ENCODE peak calls at places on chromosomes 5 and 9, in eight cellular contexts. N, H, I, S, F, Z, W and Y are unnamed samples.
A peak's percentile ranks its signal among the peaks of the same experiment; 100 is the strongest.

GRCh38 chr5:69364850-69365249 is 4.5 kb downstream of the AK6 start:
- DNase-seq in S (no peak), W (no peak), F (no peak), N (no peak), H (no peak), I (no peak), Z (no peak), Y (no peak)

GRCh38 chr9:114434878-114435311 is 47.1 kb upstream of the AKNA start:
- DNase-seq in I (peak; percentile 64), N (no peak), W (peak; percentile 34), F (no peak), H (no peak), Z (no peak), S (peak; percentile 63), Y (peak; percentile 37)

GRCh38 chr9:95070549-95071021 is 246.9 kb downstream of the FANCC start:
- DNase-seq in Z (peak; percentile 58), F (no peak), H (peak; percentile 76), S (no peak), N (no peak), W (no peak), I (no peak), Y (peak; percentile 60)

GRCh38 chr5:143428738-143429420 is 25.4 kb upstream of the NR3C1 start:
- DNase-seq in N (no peak), S (no peak), Z (no peak), H (no peak), I (no peak), F (no peak), W (no peak), Y (no peak)

GRCh38 chr5:81751009-81751835 is at the start of gene SSBP2:
- DNase-seq in F (peak; percentile 100), Z (peak; percentile 100), N (peak; percentile 98), H (peak; percentile 100), W (peak; percentile 100), S (peak; percentile 73), I (peak; percentile 100), Y (peak; percentile 97)

GRCh38 chr5:56840597-56840996 is 25.2 kb downstream of the MAP3K1 start:
- DNase-seq in H (no peak), F (no peak), S (no peak), Z (no peak), I (no peak), N (no peak), W (no peak), Y (no peak)

GRCh38 chr9:5642170-5642569 is 13.3 kb downstream of the RIC1 start:
- DNase-seq in I (no peak), W (no peak), N (no peak), H (no peak), S (no peak), F (no peak), Z (no peak), Y (no peak)

GRCh38 chr9:76756273-76756650 is 8.0 kb upstream of the PCA3 start:
- DNase-seq in F (no peak), W (peak; percentile 11), I (peak; percentile 30), Z (peak; percentile 63), N (no peak), S (peak; percentile 11), H (peak; percentile 63), Y (no peak)

GRCh38 chr5:15234911-15235310 is 265.1 kb upstream of the FBXL7 start:
- DNase-seq in I (peak; percentile 21), N (no peak), H (no peak), Z (no peak), F (no peak), W (no peak), S (no peak), Y (no peak)

GRCh38 chr5:143760137-143760505 is 51.8 kb upstream of the HMHB1 start:
- DNase-seq in H (no peak), W (no peak), F (no peak), N (no peak), Z (no peak), I (no peak), S (no peak), Y (no peak)

GRCh38 chr9:106432631-106433030 is 430.3 kb upstream of the ZNF462 start:
- DNase-seq in I (no peak), F (no peak), Z (no peak), S (no peak), H (no peak), N (no peak), W (no peak), Y (no peak)

GRCh38 chr5:129271309-129271708 is 176.8 kb downstream of the ISOC1 start:
- DNase-seq in H (no peak), I (peak; percentile 13), S (no peak), N (no peak), Z (no peak), W (peak; percentile 36), F (no peak), Y (no peak)

GRCh38 chr5:32600057-32600622 is 14.8 kb downstream of the SUB1 start:
- DNase-seq in I (peak; percentile 58), H (no peak), N (no peak), Z (no peak), W (no peak), F (no peak), S (no peak), Y (no peak)

GRCh38 chr9:113742471-113742870 is 133.6 kb upstream of the ZNF618 start:
- DNase-seq in H (no peak), I (no peak), Z (no peak), N (no peak), W (no peak), F (no peak), S (no peak), Y (no peak)

GRCh38 chr5:134555889-134556311 is 30.4 kb downstream of the JADE2 start:
- DNase-seq in W (peak; percentile 96), F (peak; percentile 87), Z (peak; percentile 77), H (peak; percentile 80), N (peak; percentile 97), S (peak; percentile 92), I (peak; percentile 45), Y (peak; percentile 93)

GRCh38 chr9:136133959-136134484 is 15.3 kb upstream of the TMEM250 start:
- DNase-seq in I (no peak), W (no peak), F (no peak), S (no peak), N (no peak), H (no peak), Z (no peak), Y (no peak)

GRCh38 chr5:74641778-74642542 is 1.4 kb upstream of the ENC1 start:
- DNase-seq in W (peak; percentile 64), Z (no peak), N (no peak), F (no peak), I (peak; percentile 93), H (no peak), S (no peak), Y (peak; percentile 63)

GRCh38 chr5:93715776-93716175 is 25.6 kb downstream of the POU5F2 start:
- DNase-seq in H (no peak), S (no peak), N (no peak), I (no peak), W (no peak), F (no peak), Z (no peak), Y (no peak)

GRCh38 chr9:18606281-18606680 is 132.3 kb downstream of the ADAMTSL1 start:
- DNase-seq in N (no peak), I (peak; percentile 62), H (no peak), F (no peak), W (no peak), S (no peak), Z (no peak), Y (no peak)

GRCh38 chr5:72009280-72009679 is 98.0 kb upstream of the MAP1B start:
- DNase-seq in F (no peak), W (no peak), S (no peak), H (no peak), N (no peak), I (peak; percentile 6), Z (no peak), Y (no peak)

DNA sequence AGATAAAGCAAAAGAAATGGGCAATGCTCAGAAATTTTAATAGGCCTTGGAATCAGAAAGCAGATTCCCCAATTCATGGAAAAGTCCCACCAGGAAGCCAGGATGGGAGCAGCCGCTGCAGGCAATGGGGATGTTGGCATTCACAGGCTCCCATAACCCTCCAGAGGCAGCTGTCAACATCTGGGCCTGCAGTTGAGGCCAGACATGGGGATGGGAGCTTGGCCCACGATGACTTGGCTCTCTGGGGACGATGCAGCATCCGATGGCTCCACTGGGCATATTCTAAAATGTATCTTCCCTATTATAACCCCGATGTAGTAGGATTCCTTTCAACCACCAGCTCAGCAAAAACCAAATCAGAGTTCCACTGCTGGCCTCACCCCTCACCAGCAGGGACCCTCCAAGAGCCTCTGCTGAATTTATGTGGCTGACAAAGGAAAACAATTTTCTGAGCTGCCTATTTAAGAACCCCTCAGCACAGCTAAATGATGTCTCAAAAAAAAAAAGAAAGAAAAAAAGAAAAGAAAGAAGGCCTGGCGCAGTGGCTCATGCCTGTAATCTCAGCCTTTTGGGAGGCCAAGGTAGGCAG is 7.1 kb downstream of the SPRY4 start:
- DNase-seq in Z (no peak), W (no peak), N (no peak), H (no peak), S (no peak), F (no peak), I (peak; percentile 60), Y (no peak)
- TF ChIP-seq CTCF in Z (no peak), W (no peak), N (no peak), H (no peak), S (no peak), F (no peak), I (peak; percentile 66), Y (no peak)

GRCh38 chr5:4258170-4258569 is 662.5 kb downstream of the IRX1 start:
- DNase-seq in H (no peak), Z (no peak), N (no peak), F (no peak), I (no peak), S (no peak), W (no peak), Y (no peak)
- TF ChIP-seq CTCF in H (no peak), Z (no peak), N (no peak), F (no peak), I (no peak), S (no peak), W (no peak), Y (no peak)

GRCh38 chr9:33787839-33788238 is 7.5 kb upstream of the PRSS3 start:
- DNase-seq in I (no peak), H (no peak), N (no peak), F (no peak), W (no peak), Z (peak; percentile 72), S (no peak), Y (no peak)
- TF ChIP-seq CTCF in I (no peak), H (no peak), N (no peak), F (no peak), W (no peak), Z (peak; percentile 57), S (no peak), Y (no peak)

GRCh38 chr9:110140276-110140675 is 67.7 kb downstream of the C9orf152 start:
- DNase-seq in F (no peak), S (peak; percentile 11), H (no peak), N (no peak), Z (no peak), W (no peak), I (no peak), Y (no peak)

GRCh38 chr9:110142253-110142652 is 65.7 kb downstream of the C9orf152 start:
- DNase-seq in N (no peak), Z (no peak), I (no peak), S (no peak), W (no peak), F (no peak), H (no peak), Y (no peak)

GRCh38 chr9:110141118-110141797 is 66.7 kb downstream of the C9orf152 start:
- DNase-seq in Z (no peak), W (peak; percentile 21), H (peak; percentile 81), F (peak; percentile 82), S (peak; percentile 44), N (peak; percentile 74), I (peak; percentile 96), Y (no peak)

GRCh38 chr9:110143969-110144545 is 63.9 kb downstream of the C9orf152 start:
- DNase-seq in Z (no peak), S (no peak), I (no peak), F (no peak), H (no peak), N (no peak), W (no peak), Y (no peak)

GRCh38 chr9:110142868-110143866 is 64.8 kb downstream of the C9orf152 start:
- DNase-seq in N (no peak), Z (no peak), W (no peak), F (no peak), S (no peak), H (no peak), I (peak; percentile 43), Y (no peak)
- TF ChIP-seq CTCF in N (peak; percentile 15), Z (no peak), W (no peak), F (no peak), S (no peak), H (no peak), I (peak; percentile 11), Y (no peak)